ENCODE peak calls at places on chromosomes 2 and 18, in ten cellular contexts. O is ovary, B is HCT116, T is HepG2, R is A549, H is suprapubic skin, A is body of pancreas, X is stomach, Y is adrenal gland, W is right lobe of liver. U is an unnamed sample. For H3K4me1, the result is how much of the 10 kb centered on the place peaks cover.

GRCh38 chr18:49581369-49581768 is 19.5 kb downstream of the LIPG start:
- DNase-seq in T (no peak), X (no peak), O (no peak), H (no peak), A (no peak), B (no peak), R (no peak), Y (no peak), W (no peak), U (no peak)

GRCh38 chr18:46711444-46711863 is 45.4 kb downstream of the ST8SIA5 start:
- DNase-seq in W (no peak), O (no peak), R (no peak), Y (peak), B (no peak), T (no peak), X (no peak), H (no peak), A (no peak), U (no peak)

GRCh38 chr2:239400000-239400831 is 604 bp downstream of the HDAC4 start:
- DNase-seq in O (no peak), T (peak), Y (no peak), W (no peak), H (no peak), B (no peak), R (peak), X (no peak), A (no peak), U (no peak)

GRCh38 chr2:102193074-102193473 is 6.3 kb downstream of the IL1RL2 start:
- DNase-seq in T (no peak), A (no peak), W (no peak), O (no peak), Y (no peak), X (no peak), R (no peak), B (no peak), H (no peak), U (no peak)

GRCh38 chr2:233892793-233893192 is 24.4 kb upstream of the TRPM8 start:
- DNase-seq in T (peak), O (no peak), W (no peak), B (no peak), Y (peak), H (no peak), R (no peak), X (no peak), A (no peak), U (no peak)

GRCh38 chr2:34731274-34731673 is 1132.2 kb upstream of the FAM98A start:
- DNase-seq in R (no peak), B (no peak), T (no peak), Y (no peak), O (no peak), A (no peak), W (no peak), H (no peak), X (no peak), U (no peak)

GRCh38 chr2:119478188-119479065 is 45.9 kb downstream of the SCTR start:
- DNase-seq in H (peak), W (no peak), A (no peak), X (peak), T (no peak), R (no peak), B (no peak), Y (no peak), O (no peak), U (no peak)

GRCh38 chr2:105770162-105770561 is 25.4 kb downstream of the NCK2 start:
- DNase-seq in R (no peak), X (no peak), O (no peak), A (no peak), B (no peak), T (no peak), H (no peak), Y (no peak), W (no peak), U (no peak)

GRCh38 chr2:16330012-16330411 is 335.6 kb downstream of the CYRIA start:
- DNase-seq in Y (no peak), T (peak), A (no peak), O (no peak), B (no peak), H (no peak), R (no peak), W (no peak), X (no peak), U (no peak)

GRCh38 chr2:234919711-234920110 is 32.1 kb upstream of the SH3BP4 start:
- DNase-seq in Y (no peak), W (no peak), R (no peak), H (no peak), T (no peak), O (no peak), A (no peak), X (no peak), B (no peak), U (no peak)

GRCh38 chr2:219405958-219406860 is 12.0 kb upstream of the DES start:
- DNase-seq in X (no peak), R (no peak), A (no peak), W (no peak), H (no peak), B (no peak), Y (no peak), O (no peak), T (no peak), U (no peak)

GRCh38 chr2:23683001-23683400 is 243.9 kb downstream of the ATAD2B start:
- DNase-seq in W (no peak), T (no peak), H (no peak), X (no peak), A (no peak), B (no peak), O (no peak), Y (no peak), R (no peak), U (no peak)

GRCh38 chr2:168573128-168573903 is 117.2 kb downstream of the CERS6 start:
- DNase-seq in W (no peak), T (no peak), Y (no peak), H (no peak), O (no peak), R (no peak), B (no peak), A (peak), X (no peak), U (no peak)

GRCh38 chr2:218223046-218223445 is 6.1 kb downstream of the ARPC2 start:
- DNase-seq in R (no peak), X (no peak), Y (no peak), H (no peak), B (no peak), O (no peak), W (no peak), A (no peak), T (no peak), U (no peak)
- TF ChIP-seq POLR2A in R (no peak), X (no peak), Y (no peak), H (no peak), B (no peak), O (no peak), W (no peak), A (no peak), T (no peak), U (no peak)

GRCh38 chr2:28411166-28411755 is 18.6 kb downstream of the FOSL2 start:
- DNase-seq in Y (peak), O (no peak), X (no peak), R (no peak), H (no peak), B (no peak), T (no peak), A (no peak), W (no peak), U (no peak)
- H3K4me1 ChIP-seq in Y (half or more), O (under half), X (under half), R (half or more), H (half or more), B (under half), T (under half), A (under half), W (under half), U (under half)

GRCh38 chr2:43465234-43465633 is 130.6 kb downstream of the THADA start:
- DNase-seq in A (no peak), X (no peak), W (no peak), O (no peak), R (no peak), H (no peak), B (no peak), Y (no peak), T (no peak), U (no peak)

GRCh38 chr2:43461461-43462073 is 134.3 kb downstream of the THADA start:
- DNase-seq in B (no peak), T (no peak), H (no peak), W (no peak), O (no peak), A (peak), Y (no peak), X (no peak), R (no peak), U (no peak)

GRCh38 chr2:43464546-43464945 is 131.3 kb downstream of the THADA start:
- DNase-seq in T (no peak), W (no peak), O (peak), A (peak), H (peak), X (no peak), B (no peak), R (no peak), Y (no peak), U (peak)

GRCh38 chr2:43460611-43461396 is 135.0 kb downstream of the THADA start:
- DNase-seq in B (no peak), T (peak), H (no peak), R (no peak), A (no peak), W (no peak), Y (no peak), O (no peak), X (no peak), U (no peak)

DNA sequence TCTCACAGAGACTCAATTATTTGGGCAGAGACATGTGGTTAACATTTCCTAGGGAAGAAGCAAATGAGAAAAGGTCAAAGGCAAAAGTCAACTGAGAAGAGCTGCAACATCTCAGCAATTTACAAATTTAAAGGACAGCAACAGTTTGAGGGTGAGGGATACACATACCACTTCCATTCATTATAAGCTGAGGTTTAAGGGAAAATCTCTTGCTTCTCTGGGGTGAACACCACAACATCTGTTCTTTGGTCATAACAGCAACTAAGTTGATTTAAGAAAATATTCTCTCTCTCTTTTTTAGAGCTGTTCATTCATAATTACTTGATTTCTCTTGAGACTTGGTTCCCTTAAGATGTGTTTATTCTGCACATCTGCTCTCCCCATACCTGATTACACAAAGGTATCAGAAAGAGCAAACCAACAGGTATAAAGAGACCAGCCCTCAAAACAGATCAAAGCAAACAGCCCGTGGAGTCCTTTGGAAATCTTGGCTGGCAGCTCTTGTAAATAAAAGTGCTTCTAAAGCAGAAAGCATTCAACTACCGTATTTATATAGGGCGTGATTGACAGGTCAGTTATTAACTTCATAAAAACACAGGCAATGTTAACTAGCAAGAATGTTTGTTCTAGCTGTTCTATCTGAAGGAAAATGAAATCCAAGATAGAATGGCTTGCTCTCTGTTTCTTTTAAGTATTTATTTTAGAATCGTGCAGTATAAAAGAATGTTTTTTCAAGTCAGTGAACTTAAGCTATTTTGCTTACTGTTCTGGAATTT is 132.8 kb downstream of the THADA start:
- DNase-seq in A (peak), W (no peak), R (no peak), O (no peak), B (no peak), X (peak), T (peak), Y (no peak), H (no peak), U (no peak)
- H3K27ac ChIP-seq in A (no peak), W (no peak), R (peak), O (no peak), B (peak), X (no peak), T (peak), Y (no peak), H (peak), U (peak)

GRCh38 chr2:144328933-144329332 is 191.0 kb downstream of the ZEB2 start:
- DNase-seq in T (no peak), Y (no peak), O (no peak), R (no peak), H (no peak), B (no peak), A (no peak), X (no peak), W (no peak), U (no peak)
- TF ChIP-seq POLR2A in T (no peak), Y (no peak), O (no peak), R (no peak), H (no peak), B (no peak), A (no peak), X (no peak), W (no peak), U (no peak)

GRCh38 chr2:25314514-25315315 is 27.0 kb downstream of the DNMT3A start:
- DNase-seq in Y (peak), R (no peak), A (peak), H (no peak), T (peak), W (peak), X (peak), B (no peak), O (peak), U (peak)
- H3K4me1 ChIP-seq in Y (half or more), R (under half), A (half or more), H (half or more), T (under half), W (under half), X (half or more), B (under half), O (under half), U (under half)

GRCh38 chr18:36034299-36034895 is 33.0 kb downstream of the RPRD1A start:
- DNase-seq in X (no peak), T (no peak), W (no peak), H (no peak), O (no peak), B (no peak), A (no peak), Y (no peak), R (no peak), U (no peak)

GRCh38 chr18:36031407-36031806 is 36.0 kb downstream of the RPRD1A start:
- DNase-seq in T (no peak), W (no peak), X (no peak), O (no peak), Y (no peak), R (no peak), H (no peak), A (no peak), B (no peak), U (no peak)

GRCh38 chr18:36035253-36035652 is 32.1 kb downstream of the RPRD1A start:
- DNase-seq in A (no peak), O (no peak), W (no peak), H (no peak), R (no peak), Y (no peak), T (no peak), X (no peak), B (no peak), U (no peak)

GRCh38 chr18:36028859-36029258 is 38.5 kb downstream of the RPRD1A start:
- DNase-seq in T (peak), A (peak), R (no peak), W (no peak), B (no peak), Y (no peak), H (no peak), O (no peak), X (no peak), U (no peak)

DNA sequence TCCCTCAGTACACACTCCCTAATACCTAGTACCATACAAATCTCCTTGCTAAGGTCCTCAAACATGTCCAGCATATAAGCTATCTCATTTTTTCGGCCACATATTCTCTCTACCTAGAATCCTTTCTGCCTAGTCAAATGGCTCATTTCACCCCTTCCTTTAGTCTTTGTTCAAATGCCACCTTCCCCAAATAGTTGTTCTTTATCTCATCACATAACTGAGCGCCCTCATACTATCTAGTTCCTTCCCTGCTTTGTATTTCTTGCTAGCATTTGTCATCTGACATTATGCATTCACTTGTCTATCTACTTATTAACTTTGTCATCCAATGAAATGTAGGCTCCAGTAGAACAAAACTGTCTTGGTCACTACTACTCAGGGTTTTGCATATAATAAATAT is 35.5 kb downstream of the RPRD1A start:
- DNase-seq in T (no peak), R (no peak), B (no peak), W (no peak), O (no peak), X (no peak), Y (no peak), H (no peak), A (no peak), U (no peak)
- H3K27ac ChIP-seq in T (no peak), R (no peak), B (no peak), W (no peak), O (no peak), X (no peak), Y (no peak), H (no peak), A (no peak), U (no peak)

GRCh38 chr2:38751847-38752410 is 768 bp upstream of the SRSF7 start:
- DNase-seq in A (no peak), R (peak), B (no peak), W (no peak), T (peak), X (no peak), O (no peak), H (no peak), Y (no peak), U (no peak)

GRCh38 chr2:38751043-38751846 is at the start of gene SRSF7:
- DNase-seq in A (peak), W (peak), H (peak), T (peak), R (peak), B (peak), Y (peak), O (peak), X (peak), U (peak)

GRCh38 chr2:38750793-38751042 is 443 bp downstream of the SRSF7 start:
- DNase-seq in R (peak), H (peak), T (no peak), B (no peak), Y (peak), O (peak), W (peak), X (peak), A (peak), U (peak)

GRCh38 chr2:38748857-38749804 is 2.0 kb downstream of the SRSF7 start:
- DNase-seq in A (no peak), R (no peak), X (no peak), T (no peak), O (no peak), H (no peak), Y (no peak), W (no peak), B (no peak), U (no peak)

DNA sequence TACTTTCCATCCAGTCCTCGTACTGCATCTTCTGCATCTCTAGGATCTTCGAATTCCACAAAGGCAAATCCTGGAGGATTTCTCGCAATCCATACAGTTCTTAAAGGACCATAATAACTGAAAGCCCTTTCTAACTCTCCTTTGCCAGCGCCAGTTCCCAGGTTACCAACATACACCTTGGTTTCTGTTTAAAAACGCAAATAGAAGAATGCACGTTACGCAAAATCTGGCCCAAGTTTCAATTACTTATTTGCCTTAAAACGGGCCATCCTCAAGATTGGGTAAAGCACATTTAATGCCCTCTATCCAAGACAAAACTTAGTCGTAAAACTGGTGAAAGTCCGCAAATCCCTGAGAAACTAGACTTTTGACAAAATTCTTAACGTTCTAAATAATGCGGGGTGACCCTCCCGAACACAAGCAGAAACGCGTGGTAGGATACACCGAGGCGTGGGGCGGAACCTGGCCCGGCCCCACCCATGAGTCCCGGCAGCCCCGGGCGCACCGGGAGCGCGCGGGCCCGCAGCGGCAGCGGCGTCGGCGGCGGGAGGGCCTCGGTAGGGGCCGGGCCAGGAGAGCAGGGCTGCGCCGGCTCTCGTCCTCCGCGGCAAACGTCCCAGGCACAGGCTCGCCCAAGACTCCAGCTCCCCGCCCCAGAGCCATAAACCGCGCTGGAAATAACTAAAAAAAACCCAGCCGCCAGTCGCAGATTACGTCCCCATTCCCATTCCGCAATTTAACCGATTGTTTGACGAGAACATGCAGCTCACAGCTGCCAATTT is 959 bp downstream of the SRSF7 start:
- DNase-seq in Y (peak), W (peak), A (peak), R (no peak), X (peak), O (peak), T (no peak), H (no peak), B (no peak), U (peak)
- TF ChIP-seq POLR2A in Y (peak), W (peak), A (peak), R (peak), X (no peak), O (peak), T (no peak), H (peak), B (no peak), U (peak)

GRCh38 chr2:21486445-21486844 is 362.7 kb downstream of the TDRD15 start:
- DNase-seq in Y (no peak), T (no peak), R (no peak), H (no peak), X (no peak), A (no peak), O (no peak), B (no peak), W (no peak), U (no peak)

GRCh38 chr2:21484643-21485042 is 360.9 kb downstream of the TDRD15 start:
- DNase-seq in W (no peak), X (no peak), H (no peak), A (no peak), T (no peak), R (no peak), Y (no peak), B (no peak), O (no peak), U (no peak)

DNA sequence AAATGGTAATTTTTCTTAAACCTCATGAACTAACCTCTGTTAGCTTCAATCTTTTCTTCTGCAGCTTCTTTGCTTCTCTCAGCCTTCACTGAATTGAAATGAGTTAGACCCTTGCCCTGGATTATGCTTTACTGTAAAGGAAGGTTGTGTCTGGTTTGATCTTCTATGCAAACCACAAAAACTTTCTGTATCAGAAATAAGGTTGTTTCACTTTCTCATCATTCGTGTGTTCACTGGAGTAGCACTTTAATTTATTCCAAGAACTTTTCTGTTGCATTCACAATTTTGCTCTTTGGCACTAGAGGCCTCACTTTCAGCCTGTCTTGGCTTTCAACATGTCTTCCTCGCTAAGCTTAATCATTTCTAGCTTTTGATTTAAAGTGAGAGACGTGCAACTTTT is 365.3 kb downstream of the TDRD15 start:
- DNase-seq in B (no peak), X (no peak), R (no peak), O (no peak), H (no peak), Y (no peak), T (no peak), W (no peak), A (no peak), U (no peak)
- H3K4me1 ChIP-seq in B (under half), X (under half), R (under half), O (under half), H (under half), Y (under half), T (under half), W (under half), A (under half), U (under half)

DNA sequence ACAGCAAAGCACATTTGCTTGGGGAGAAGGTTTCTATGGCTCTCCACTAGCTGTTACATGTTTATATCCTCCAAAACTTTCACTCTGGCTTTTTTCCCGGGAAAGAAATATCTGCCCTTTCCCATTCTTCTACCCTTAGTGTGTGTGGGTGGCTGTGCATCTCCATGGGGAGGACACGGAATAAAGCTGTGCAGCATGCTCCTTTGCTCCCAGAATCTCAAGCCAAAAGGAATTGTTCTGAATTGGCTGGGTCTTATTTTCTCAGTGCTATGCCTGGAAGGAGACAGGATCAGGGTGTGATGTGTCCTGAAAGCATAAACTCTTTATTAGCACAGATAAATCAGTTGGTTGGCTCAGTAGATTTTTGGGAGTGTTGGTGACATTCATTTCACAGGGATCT is 63.0 kb downstream of the PARD3B start:
- DNase-seq in A (peak), W (no peak), X (no peak), H (no peak), O (no peak), Y (no peak), R (no peak), T (no peak), B (no peak), U (peak)
- H3K27ac ChIP-seq in A (no peak), W (no peak), X (no peak), H (no peak), O (no peak), Y (no peak), R (no peak), T (no peak), B (no peak), U (no peak)